ENCODE peak calls at places on chromosomes 7 and 10, in ten cellular contexts. I, H, A, W, L, N, C, M, O and S are unnamed samples.
A peak's percentile ranks its signal among the peaks of the same experiment; 100 is the strongest.

GRCh38 chr10:119441151-119441821 is 101.2 kb downstream of the RGS10 start:
- DNase-seq in I (no peak), H (no peak), A (no peak), W (no peak), L (no peak), N (peak; percentile 82), C (no peak), M (peak; percentile 66), O (no peak), S (no peak)

GRCh38 chr10:86785021-86785420 is 28.6 kb downstream of the BMPR1A start:
- DNase-seq in I (no peak), H (no peak), A (no peak), W (no peak), L (no peak), N (no peak), C (no peak), M (no peak), O (no peak), S (no peak)

GRCh38 chr10:85105614-85106013 is 777.2 kb downstream of the CCSER2 start:
- DNase-seq in I (peak; percentile 6), H (no peak), A (no peak), W (no peak), L (no peak), N (no peak), C (no peak), M (no peak), O (no peak), S (no peak)

GRCh38 chr7:117592011-117592635 is 112.3 kb downstream of the CFTR start:
- DNase-seq in I (no peak), H (no peak), A (no peak), W (no peak), L (no peak), N (no peak), C (no peak), M (no peak), O (no peak), S (no peak)

GRCh38 chr10:131609176-131609575 is 291.6 kb upstream of the PPP2R2D start:
- DNase-seq in I (no peak), H (no peak), A (no peak), W (no peak), L (no peak), N (no peak), C (no peak), M (peak; percentile 37), O (no peak), S (no peak)

GRCh38 chr7:140605337-140605736 is 35.3 kb downstream of the DENND2A start:
- DNase-seq in I (no peak), H (no peak), A (no peak), W (no peak), L (no peak), N (no peak), C (no peak), M (no peak), O (no peak), S (no peak)

GRCh38 chr10:91700273-91700672 is 67.4 kb upstream of the PPP1R3C start:
- DNase-seq in I (no peak), H (no peak), A (no peak), W (no peak), L (no peak), N (no peak), C (no peak), M (peak; percentile 18), O (no peak), S (no peak)

GRCh38 chr10:94005050-94005449 is 11.3 kb downstream of the PLCE1 start:
- DNase-seq in I (no peak), H (peak; percentile 72), A (no peak), W (no peak), L (no peak), N (no peak), C (no peak), M (no peak), O (no peak), S (no peak)

GRCh38 chr10:120782336-120782735 is 68.8 kb upstream of the WDR11 start:
- DNase-seq in I (no peak), H (no peak), A (no peak), W (no peak), L (no peak), N (no peak), C (no peak), M (no peak), O (no peak), S (no peak)

GRCh38 chr7:28922618-28923331 is 35.4 kb downstream of the TRIL start:
- DNase-seq in I (peak; percentile 72), H (peak; percentile 76), A (peak; percentile 84), W (peak; percentile 84), L (no peak), N (peak; percentile 75), C (peak; percentile 65), M (no peak), O (peak; percentile 74), S (peak; percentile 58)

GRCh38 chr7:66654275-66655112 is 25.8 kb downstream of the KCTD7 start:
- DNase-seq in I (peak; percentile 92), H (peak; percentile 99), A (peak; percentile 99), W (peak; percentile 99), L (peak; percentile 93), N (peak; percentile 99), C (peak; percentile 97), M (peak; percentile 100), O (peak; percentile 99), S (peak; percentile 97)
- TF ChIP-seq POLR2AphosphoS5 in I (peak; percentile 91), H (peak; percentile 100), A (peak; percentile 97), W (peak; percentile 99), L (peak; percentile 93), N (peak; percentile 100), C (peak; percentile 92), M (peak; percentile 99), O (peak; percentile 100), S (peak; percentile 87)

GRCh38 chr10:89404648-89405047 is 9.7 kb upstream of the IFIT5 start:
- DNase-seq in I (no peak), H (no peak), A (no peak), W (no peak), L (no peak), N (no peak), C (no peak), M (no peak), O (no peak), S (no peak)

GRCh38 chr10:89403043-89403442 is 10.6 kb downstream of the IFIT1 start:
- DNase-seq in I (no peak), H (no peak), A (no peak), W (no peak), L (no peak), N (no peak), C (no peak), M (no peak), O (no peak), S (no peak)

GRCh38 chr10:89398003-89398749 is 5.8 kb downstream of the IFIT1 start:
- DNase-seq in I (no peak), H (peak; percentile 17), A (no peak), W (no peak), L (no peak), N (no peak), C (no peak), M (no peak), O (no peak), S (no peak)

GRCh38 chr10:89404082-89404481 is 10.3 kb upstream of the IFIT5 start:
- DNase-seq in I (no peak), H (no peak), A (no peak), W (no peak), L (no peak), N (no peak), C (no peak), M (no peak), O (peak; percentile 34), S (no peak)
- H3K9me3 ChIP-seq in I (no peaks in the 10 kb centered on the region), H (no peaks in the 10 kb centered on the region), A (no peaks in the 10 kb centered on the region), W (no peaks in the 10 kb centered on the region), L (no peaks in the 10 kb centered on the region), N (no peaks in the 10 kb centered on the region), C (no peaks in the 10 kb centered on the region), M (no peaks in the 10 kb centered on the region), O (no peaks in the 10 kb centered on the region), S (no peaks in the 10 kb centered on the region)

GRCh38 chr7:99490878-99491277 is 9.2 kb downstream of the ZNF394 start:
- DNase-seq in I (no peak), H (no peak), A (no peak), W (peak; percentile 24), L (no peak), N (no peak), C (no peak), M (no peak), O (no peak), S (no peak)

GRCh38 chr7:99489235-99489634 is 10.8 kb downstream of the ZNF394 start:
- DNase-seq in I (no peak), H (no peak), A (no peak), W (no peak), L (no peak), N (peak; percentile 48), C (peak; percentile 44), M (no peak), O (no peak), S (no peak)

GRCh38 chr7:99485094-99485493 is 12.4 kb downstream of the ZNF789 start:
- DNase-seq in I (no peak), H (no peak), A (no peak), W (no peak), L (no peak), N (no peak), C (peak; percentile 4), M (no peak), O (no peak), S (no peak)
- TF ChIP-seq POLR2AphosphoS5 in I (no peak), H (no peak), A (no peak), W (no peak), L (no peak), N (no peak), C (no peak), M (no peak), O (no peak), S (no peak)

GRCh38 chr7:155639958-155640520 is 4.4 kb upstream of the RBM33 start:
- DNase-seq in I (no peak), H (no peak), A (no peak), W (no peak), L (no peak), N (no peak), C (no peak), M (no peak), O (no peak), S (no peak)

GRCh38 chr7:155638366-155638765 is 6.1 kb upstream of the RBM33 start:
- DNase-seq in I (no peak), H (no peak), A (no peak), W (no peak), L (no peak), N (no peak), C (no peak), M (no peak), O (no peak), S (no peak)

GRCh38 chr7:155635817-155636216 is 8.6 kb upstream of the RBM33 start:
- DNase-seq in I (no peak), H (no peak), A (no peak), W (no peak), L (no peak), N (no peak), C (no peak), M (no peak), O (no peak), S (no peak)

GRCh38 chr7:155640629-155641028 is 3.8 kb upstream of the RBM33 start:
- DNase-seq in I (no peak), H (no peak), A (no peak), W (no peak), L (no peak), N (no peak), C (no peak), M (no peak), O (no peak), S (no peak)

DNA sequence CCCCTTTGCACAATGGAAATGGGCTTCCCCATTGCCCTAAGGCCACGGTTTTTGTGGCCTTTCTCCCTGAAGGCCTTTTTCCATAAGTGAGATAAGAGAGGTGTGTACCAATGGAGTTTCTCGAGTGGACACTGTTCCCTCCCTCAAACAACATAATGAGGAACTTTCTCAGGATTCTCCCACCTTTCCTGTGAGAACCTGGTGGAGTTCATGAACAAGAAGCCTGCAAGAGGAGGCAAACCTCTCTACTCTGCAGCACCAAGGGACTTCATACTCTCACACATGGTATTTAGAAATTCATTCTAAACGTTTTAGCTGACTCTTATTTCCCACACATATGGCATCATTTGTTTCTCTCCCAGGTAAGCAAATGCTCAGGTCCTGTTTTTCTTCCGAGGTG is 7.3 kb upstream of the RBM33 start:
- DNase-seq in I (no peak), H (no peak), A (no peak), W (no peak), L (no peak), N (no peak), C (no peak), M (no peak), O (no peak), S (no peak)
- H3K9me3 ChIP-seq in I (no peaks in the 10 kb centered on the region), H (no peaks in the 10 kb centered on the region), A (peaks cover 9% of the 10 kb centered on the region), W (peaks cover 22% of the 10 kb centered on the region), L (peaks cover 17% of the 10 kb centered on the region), N (no peaks in the 10 kb centered on the region), C (peaks cover 29% of the 10 kb centered on the region), M (no peaks in the 10 kb centered on the region), O (no peaks in the 10 kb centered on the region), S (peaks cover 25% of the 10 kb centered on the region)